ENCODE peak calls at places on chromosome 13, in seven cellular contexts. F, B, L, Y, I, N and X are unnamed samples.

GRCh38 chr13:25180795-25181537 is 8.9 kb upstream of the AMER2 start:
- DNase-seq in F (no peak), B (no peak), L (no peak), Y (no peak), I (no peak), N (peak; percentile 31), X (no peak)

GRCh38 chr13:40172878-40173277 is 493.6 kb downstream of the FOXO1 start:
- DNase-seq in F (no peak), B (no peak), L (no peak), Y (no peak), I (no peak), N (no peak), X (no peak)

GRCh38 chr13:20492641-20493040 is 33.0 kb downstream of the CRYL1 start:
- DNase-seq in F (peak; percentile 10), B (peak; percentile 65), L (peak; percentile 58), Y (no peak), I (no peak), N (peak; percentile 41), X (peak; percentile 30)

GRCh38 chr13:32362574-32362973 is 47.3 kb downstream of the BRCA2 start:
- DNase-seq in F (no peak), B (no peak), L (no peak), Y (no peak), I (no peak), N (no peak), X (peak; percentile 5)

GRCh38 chr13:74062933-74063332 is 71.3 kb downstream of the KLF12 start:
- DNase-seq in F (peak; percentile 67), B (peak; percentile 74), L (peak; percentile 69), Y (no peak), I (peak; percentile 68), N (no peak), X (peak; percentile 48)

GRCh38 chr13:26726684-26727083 is 33.9 kb downstream of the GPR12 start:
- DNase-seq in F (no peak), B (no peak), L (no peak), Y (no peak), I (no peak), N (no peak), X (no peak)

GRCh38 chr13:80877209-80877943 is 536.5 kb upstream of the SPRY2 start:
- DNase-seq in F (no peak), B (no peak), L (no peak), Y (no peak), I (no peak), N (no peak), X (no peak)

GRCh38 chr13:74132152-74132767 is 1.9 kb downstream of the KLF12 start:
- DNase-seq in F (no peak), B (peak; percentile 39), L (peak; percentile 46), Y (no peak), I (no peak), N (peak; percentile 3), X (no peak)

GRCh38 chr13:111187879-111188643 is 73.0 kb downstream of the ARHGEF7 start:
- DNase-seq in F (peak; percentile 52), B (peak; percentile 67), L (no peak), Y (peak; percentile 20), I (no peak), N (no peak), X (peak; percentile 52)

GRCh38 chr13:51832471-51833152 is 12.4 kb downstream of the TMEM272 start:
- DNase-seq in F (peak; percentile 31), B (peak; percentile 8), L (peak; percentile 55), Y (no peak), I (no peak), N (peak; percentile 48), X (peak; percentile 18)

GRCh38 chr13:82681535-82681934 is 1200.7 kb downstream of the SLITRK1 start:
- DNase-seq in F (no peak), B (no peak), L (no peak), Y (no peak), I (no peak), N (no peak), X (no peak)

GRCh38 chr13:59318320-59318930 is 845.3 kb downstream of the DIAPH3 start:
- DNase-seq in F (peak; percentile 45), B (peak; percentile 46), L (peak; percentile 79), Y (peak; percentile 16), I (peak; percentile 76), N (peak; percentile 91), X (peak; percentile 38)

GRCh38 chr13:86559915-86560314 is 760.7 kb upstream of the SLITRK6 start:
- DNase-seq in F (no peak), B (no peak), L (no peak), Y (no peak), I (no peak), N (no peak), X (no peak)

GRCh38 chr13:45718992-45719391 is 16.9 kb downstream of the CBY2 start:
- DNase-seq in F (no peak), B (no peak), L (peak; percentile 14), Y (no peak), I (no peak), N (peak; percentile 30), X (peak; percentile 28)

GRCh38 chr13:83327091-83327490 is 555.2 kb downstream of the SLITRK1 start:
- DNase-seq in F (no peak), B (no peak), L (no peak), Y (no peak), I (no peak), N (no peak), X (no peak)

GRCh38 chr13:27658569-27658968 is 36.9 kb downstream of the POLR1D start:
- DNase-seq in F (peak; percentile 40), B (peak; percentile 60), L (peak; percentile 74), Y (no peak), I (no peak), N (no peak), X (peak; percentile 43)

GRCh38 chr13:30872685-30873443 is 33.2 kb upstream of the MEDAG start:
- DNase-seq in F (peak; percentile 93), B (peak; percentile 94), L (peak; percentile 91), Y (peak; percentile 71), I (no peak), N (peak; percentile 66), X (peak; percentile 81)

GRCh38 chr13:34420975-34421719 is 520.9 kb upstream of the NBEA start:
- DNase-seq in F (no peak), B (no peak), L (no peak), Y (no peak), I (no peak), N (no peak), X (no peak)

GRCh38 chr13:60944863-60945262 is 470.8 kb downstream of the PCDH20 start:
- DNase-seq in F (no peak), B (no peak), L (no peak), Y (no peak), I (no peak), N (no peak), X (no peak)

GRCh38 chr13:39616087-39616694 is 13.2 kb upstream of the LHFPL6 start:
- DNase-seq in F (peak; percentile 75), B (peak; percentile 68), L (peak; percentile 85), Y (peak; percentile 33), I (no peak), N (peak; percentile 84), X (peak; percentile 76)

GRCh38 chr13:30443957-30444404 is 21.7 kb downstream of the UBE2L5 start:
- DNase-seq in F (no peak), B (no peak), L (no peak), Y (no peak), I (no peak), N (no peak), X (no peak)

DNA sequence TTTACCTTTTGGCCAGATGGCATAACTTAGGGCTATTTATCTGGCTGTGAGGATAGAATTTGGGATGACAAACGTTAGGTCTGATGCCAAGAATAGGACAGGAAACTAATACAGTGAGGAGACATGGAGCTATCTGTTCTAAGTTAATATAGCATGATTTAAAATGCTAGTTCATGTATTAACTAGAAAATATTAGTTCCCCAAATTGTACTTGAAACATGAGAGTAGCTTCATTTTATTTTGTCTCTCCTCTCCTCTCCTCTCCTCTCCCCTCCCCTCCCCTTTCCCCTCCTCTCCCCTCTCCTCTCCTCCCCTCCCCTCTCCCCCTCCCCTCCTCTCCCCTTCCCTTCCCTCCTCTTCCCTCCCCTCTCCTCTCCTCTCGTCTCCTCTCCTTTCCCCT is 101.1 kb upstream of the MYO16 start:
- DNase-seq in F (no peak), B (no peak), L (no peak), Y (no peak), I (no peak), N (no peak), X (no peak)
- H3K4me3 ChIP-seq in F (no peak overlapping the region), B (no peak overlapping the region), L (no peak overlapping the region), Y (no peak overlapping the region), I (no peak overlapping the region), N (no peak overlapping the region), X (no peak overlapping the region)

DNA sequence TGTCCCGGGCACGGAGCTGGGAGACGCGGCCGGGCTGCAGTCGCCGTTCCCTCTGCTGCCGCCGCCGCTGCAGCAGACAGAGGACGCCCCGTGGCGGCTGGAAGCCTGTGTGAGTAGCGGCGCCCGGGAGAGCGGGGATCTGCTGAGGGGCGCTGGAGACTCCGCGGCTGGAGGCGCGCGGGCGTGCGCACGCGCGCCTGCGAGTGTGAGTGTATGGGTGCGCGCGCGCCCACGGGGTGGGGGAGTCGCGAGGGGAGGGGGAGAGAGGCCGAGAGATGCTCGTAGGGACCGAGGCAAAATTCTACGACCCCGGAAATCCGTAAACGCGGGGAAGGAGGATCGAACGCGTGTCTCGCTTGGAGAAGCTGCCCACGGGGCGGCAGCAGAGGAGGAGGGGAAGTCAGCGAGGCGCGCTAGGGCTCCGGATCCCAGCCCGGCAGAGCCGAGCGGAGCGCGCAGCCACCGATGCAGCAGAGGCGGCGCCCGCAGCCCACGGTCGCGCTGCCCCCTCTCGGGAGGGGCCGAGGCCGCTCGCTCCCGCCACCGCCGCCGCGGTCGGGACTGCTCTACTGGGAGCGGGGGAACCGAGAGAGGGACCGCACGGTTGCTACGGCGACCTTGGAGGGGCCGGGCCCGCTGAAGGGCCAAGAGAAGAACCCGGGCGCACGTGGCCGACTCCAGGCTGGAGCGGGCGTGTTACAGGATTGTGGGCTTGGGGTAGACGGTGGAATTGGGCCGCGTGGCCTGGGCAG is at the start of gene ENOX1:
- DNase-seq in F (peak; percentile 73), B (peak; percentile 74), L (peak; percentile 83), Y (peak; percentile 49), I (peak; percentile 92), N (peak; percentile 88), X (peak; percentile 81)
- TF ChIP-seq CTCF in F (no peak), B (peak; percentile 18), L (no peak), Y (peak; percentile 17), I (no peak), N (peak; percentile 25), X (peak; percentile 4)

DNA sequence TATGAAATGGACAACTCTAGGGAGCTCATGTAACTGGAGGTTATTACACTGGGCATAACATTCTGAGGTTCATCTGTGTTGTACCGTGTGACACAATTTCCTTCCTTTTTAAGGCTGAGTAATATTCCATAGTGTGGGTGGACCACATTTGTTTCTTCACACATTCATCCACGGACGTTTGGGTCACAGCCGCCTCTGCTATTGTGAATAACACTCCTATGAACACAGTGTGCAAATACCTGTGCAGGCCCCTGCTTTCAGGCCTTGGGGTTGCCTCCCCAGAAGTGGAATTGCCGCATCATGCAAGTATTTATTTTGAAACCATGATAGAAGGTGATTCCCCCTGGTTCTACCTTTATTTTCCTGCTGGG is 63.4 kb upstream of the MCF2L start:
- DNase-seq in F (no peak), B (no peak), L (no peak), Y (no peak), I (no peak), N (no peak), X (no peak)
- H3K4me3 ChIP-seq in F (no peak overlapping the region), B (no peak overlapping the region), L (no peak overlapping the region), Y (no peak overlapping the region), I (no peak overlapping the region), N (no peak overlapping the region), X (no peak overlapping the region)

DNA sequence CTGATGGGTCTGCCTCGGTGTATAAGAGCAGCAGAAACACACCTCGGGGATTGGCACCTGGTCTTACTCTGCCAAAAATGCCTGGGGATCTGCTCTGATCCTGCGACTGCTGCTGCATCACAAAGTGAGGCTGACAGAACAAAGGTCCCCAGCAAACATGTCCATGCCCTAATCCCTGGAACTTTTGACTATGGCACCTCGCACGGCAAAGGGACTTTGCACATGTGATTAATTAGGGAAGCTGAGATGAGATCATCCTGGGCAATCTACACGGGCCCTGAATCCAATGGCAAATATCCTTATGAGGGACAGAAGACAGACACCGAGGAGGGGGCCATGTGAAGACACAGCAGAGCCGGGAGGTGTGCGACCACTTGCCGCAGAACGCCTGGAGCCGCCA is 8.5 kb downstream of the GGACT start:
- DNase-seq in F (no peak), B (no peak), L (no peak), Y (no peak), I (no peak), N (no peak), X (no peak)
- TF ChIP-seq CTCF in F (no peak), B (no peak), L (no peak), Y (no peak), I (no peak), N (no peak), X (no peak)